ENCODE peak calls at places on chromosomes 11 and 22, in eight cellular contexts. One of them, this sample, is unnamed.

GRCh38 chr11:67290801-67291200 is 1.7 kb downstream of the ANKRD13D start:
- DNase-seq in PC-3: no peak
- DNase-seq in IMR-90: no peak
- DNase-seq in GM12878: no peak
- DNase-seq in A549: no peak
- DNase-seq in breast epithelium: no peak
- DNase-seq in cardiac muscle cell: peak; percentile 79
- DNase-seq in prostate gland: no peak
- DNase-seq in this sample: no peak

GRCh38 chr22:38398609-38399401 is 56.2 kb downstream of the KCNJ4 start:
- DNase-seq in PC-3: peak; percentile 65
- DNase-seq in IMR-90: peak; percentile 63
- DNase-seq in GM12878: no peak
- DNase-seq in A549: peak; percentile 78
- DNase-seq in breast epithelium: peak; percentile 86
- DNase-seq in cardiac muscle cell: peak; percentile 85
- DNase-seq in prostate gland: peak; percentile 81
- DNase-seq in this sample: peak; percentile 32

GRCh38 chr11:58927393-58928081 is 11.8 kb upstream of the GLYATL1 start:
- DNase-seq in PC-3: peak; percentile 26
- DNase-seq in IMR-90: peak; percentile 29
- DNase-seq in GM12878: no peak
- DNase-seq in A549: no peak
- DNase-seq in breast epithelium: no peak
- DNase-seq in cardiac muscle cell: peak; percentile 43
- DNase-seq in prostate gland: peak; percentile 37
- DNase-seq in this sample: no peak

GRCh38 chr22:32364210-32364609 is 6.5 kb downstream of the RFPL3 start:
- DNase-seq in PC-3: no peak
- DNase-seq in IMR-90: no peak
- DNase-seq in GM12878: no peak
- DNase-seq in A549: no peak
- DNase-seq in breast epithelium: no peak
- DNase-seq in cardiac muscle cell: no peak
- DNase-seq in prostate gland: no peak
- DNase-seq in this sample: no peak

GRCh38 chr11:125128450-125128849 is 17.0 kb upstream of the TMEM218 start:
- DNase-seq in PC-3: peak; percentile 37
- DNase-seq in IMR-90: peak; percentile 93
- DNase-seq in GM12878: no peak
- DNase-seq in A549: no peak
- DNase-seq in breast epithelium: no peak
- DNase-seq in cardiac muscle cell: peak; percentile 53
- DNase-seq in prostate gland: no peak
- DNase-seq in this sample: no peak

GRCh38 chr11:130315354-130315970 is 745 bp upstream of the ZBTB44 start:
- DNase-seq in PC-3: no peak
- DNase-seq in IMR-90: no peak
- DNase-seq in GM12878: no peak
- DNase-seq in A549: no peak
- DNase-seq in breast epithelium: peak; percentile 57
- DNase-seq in cardiac muscle cell: peak; percentile 10
- DNase-seq in prostate gland: peak; percentile 14
- DNase-seq in this sample: no peak

GRCh38 chr11:69002101-69002742 is 10.8 kb downstream of the MRGPRF start:
- DNase-seq in PC-3: no peak
- DNase-seq in IMR-90: no peak
- DNase-seq in GM12878: no peak
- DNase-seq in A549: no peak
- DNase-seq in breast epithelium: peak; percentile 30
- DNase-seq in cardiac muscle cell: no peak
- DNase-seq in prostate gland: no peak
- DNase-seq in this sample: no peak

GRCh38 chr11:105861225-105861624 is 160.8 kb downstream of the MSANTD4 start:
- DNase-seq in PC-3: peak; percentile 48
- DNase-seq in IMR-90: peak; percentile 6
- DNase-seq in GM12878: no peak
- DNase-seq in A549: no peak
- DNase-seq in breast epithelium: no peak
- DNase-seq in cardiac muscle cell: peak; percentile 7
- DNase-seq in prostate gland: no peak
- DNase-seq in this sample: no peak

GRCh38 chr22:35739642-35740041 is 22.0 kb downstream of the APOL5 start:
- DNase-seq in PC-3: peak; percentile 15
- DNase-seq in IMR-90: no peak
- DNase-seq in GM12878: no peak
- DNase-seq in A549: peak; percentile 44
- DNase-seq in breast epithelium: no peak
- DNase-seq in cardiac muscle cell: no peak
- DNase-seq in prostate gland: no peak
- DNase-seq in this sample: no peak

GRCh38 chr11:69094111-69094914 is 45.6 kb downstream of the TPCN2 start:
- DNase-seq in PC-3: no peak
- DNase-seq in IMR-90: no peak
- DNase-seq in GM12878: no peak
- DNase-seq in A549: no peak
- DNase-seq in breast epithelium: no peak
- DNase-seq in cardiac muscle cell: no peak
- DNase-seq in prostate gland: no peak
- DNase-seq in this sample: no peak

GRCh38 chr11:20310137-20310536 is 53.4 kb upstream of the HTATIP2 start:
- DNase-seq in PC-3: no peak
- DNase-seq in IMR-90: no peak
- DNase-seq in GM12878: no peak
- DNase-seq in A549: no peak
- DNase-seq in breast epithelium: no peak
- DNase-seq in cardiac muscle cell: no peak
- DNase-seq in prostate gland: no peak
- DNase-seq in this sample: no peak

GRCh38 chr22:50737728-50738648 is at the start of gene ACR:
- DNase-seq in PC-3: no peak
- DNase-seq in IMR-90: no peak
- DNase-seq in GM12878: no peak
- DNase-seq in A549: no peak
- DNase-seq in breast epithelium: no peak
- DNase-seq in cardiac muscle cell: no peak
- DNase-seq in prostate gland: peak; percentile 3
- DNase-seq in this sample: no peak

GRCh38 chr11:62556102-62556871 is 9.7 kb upstream of the AHNAK start:
- DNase-seq in PC-3: peak; percentile 98
- DNase-seq in IMR-90: peak; percentile 95
- DNase-seq in GM12878: peak; percentile 88
- DNase-seq in A549: peak; percentile 95
- DNase-seq in breast epithelium: peak; percentile 91
- DNase-seq in cardiac muscle cell: peak; percentile 94
- DNase-seq in prostate gland: peak; percentile 87
- DNase-seq in this sample: peak; percentile 88

GRCh38 chr22:43446881-43447280 is 35.1 kb downstream of the MPPED1 start:
- DNase-seq in PC-3: peak; percentile 26
- DNase-seq in IMR-90: no peak
- DNase-seq in GM12878: no peak
- DNase-seq in A549: peak; percentile 9
- DNase-seq in breast epithelium: peak; percentile 47
- DNase-seq in cardiac muscle cell: no peak
- DNase-seq in prostate gland: peak; percentile 44
- DNase-seq in this sample: no peak

GRCh38 chr11:118789501-118790356 is 1.2 kb downstream of the DDX6 start:
- DNase-seq in PC-3: peak; percentile 36
- DNase-seq in IMR-90: no peak
- DNase-seq in GM12878: peak; percentile 19
- DNase-seq in A549: peak; percentile 12
- DNase-seq in breast epithelium: no peak
- DNase-seq in cardiac muscle cell: peak; percentile 33
- DNase-seq in prostate gland: peak; percentile 20
- DNase-seq in this sample: no peak

GRCh38 chr22:43000441-43001175 is 14.3 kb downstream of the PACSIN2 start:
- DNase-seq in PC-3: peak; percentile 17
- DNase-seq in IMR-90: peak; percentile 74
- DNase-seq in GM12878: no peak
- DNase-seq in A549: no peak
- DNase-seq in breast epithelium: no peak
- DNase-seq in cardiac muscle cell: peak; percentile 40
- DNase-seq in prostate gland: no peak
- DNase-seq in this sample: no peak

GRCh38 chr11:107928767-107929507 is 689 bp downstream of the RAB39A start:
- DNase-seq in PC-3: no peak
- DNase-seq in IMR-90: no peak
- DNase-seq in GM12878: no peak
- DNase-seq in A549: peak; percentile 4
- DNase-seq in breast epithelium: no peak
- DNase-seq in cardiac muscle cell: no peak
- DNase-seq in prostate gland: no peak
- DNase-seq in this sample: no peak

GRCh38 chr11:78540276-78540675 is 34.4 kb downstream of the NARS2 start:
- DNase-seq in PC-3: no peak
- DNase-seq in IMR-90: no peak
- DNase-seq in GM12878: no peak
- DNase-seq in A549: no peak
- DNase-seq in breast epithelium: no peak
- DNase-seq in cardiac muscle cell: no peak
- DNase-seq in prostate gland: no peak
- DNase-seq in this sample: no peak

GRCh38 chr22:47161631-47162030 is 399.2 kb downstream of the TBC1D22A start:
- DNase-seq in PC-3: no peak
- DNase-seq in IMR-90: no peak
- DNase-seq in GM12878: no peak
- DNase-seq in A549: no peak
- DNase-seq in breast epithelium: peak; percentile 36
- DNase-seq in cardiac muscle cell: no peak
- DNase-seq in prostate gland: no peak
- DNase-seq in this sample: no peak

GRCh38 chr22:49608660-49609059 is 219.0 kb downstream of the BRD1 start:
- DNase-seq in PC-3: no peak
- DNase-seq in IMR-90: no peak
- DNase-seq in GM12878: no peak
- DNase-seq in A549: no peak
- DNase-seq in breast epithelium: no peak
- DNase-seq in cardiac muscle cell: no peak
- DNase-seq in prostate gland: no peak
- DNase-seq in this sample: no peak

DNA sequence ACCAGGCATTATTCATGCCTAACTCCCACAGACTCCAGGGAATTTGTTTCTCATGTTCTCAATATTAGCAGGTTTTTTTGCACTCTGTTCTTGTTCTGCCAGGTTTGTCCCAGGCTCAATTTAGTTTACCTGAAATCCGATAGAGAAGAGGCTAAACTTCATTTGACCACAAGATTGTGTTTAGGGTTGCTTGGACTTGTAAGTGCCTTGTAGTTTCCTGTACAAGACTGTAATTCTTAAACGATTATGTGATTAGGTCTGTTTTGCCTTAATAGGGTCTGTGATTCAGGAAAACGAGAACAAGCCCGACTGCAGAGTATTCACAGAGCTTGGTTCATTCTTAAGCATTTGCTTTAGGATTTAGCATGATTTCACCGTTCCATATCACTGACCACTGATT is 1.8 kb downstream of the PRSS23 start:
- DNase-seq in PC-3: no peak
- DNase-seq in IMR-90: no peak
- DNase-seq in GM12878: no peak
- DNase-seq in A549: no peak
- DNase-seq in breast epithelium: no peak
- DNase-seq in cardiac muscle cell: no peak
- DNase-seq in prostate gland: no peak
- DNase-seq in this sample: no peak
- H3K4me3 ChIP-seq in PC-3: peak overlapping the region; percentile 97
- H3K4me3 ChIP-seq in IMR-90: peak overlapping the region; percentile 82
- H3K4me3 ChIP-seq in GM12878: no peak overlapping the region
- H3K4me3 ChIP-seq in A549: peak overlapping the region; percentile 85
- H3K4me3 ChIP-seq in breast epithelium: peak overlapping the region; percentile 98
- H3K4me3 ChIP-seq in cardiac muscle cell: peak overlapping the region; percentile 79
- H3K4me3 ChIP-seq in prostate gland: peak overlapping the region; percentile 78
- H3K4me3 ChIP-seq in this sample: peak overlapping the region; percentile 86

DNA sequence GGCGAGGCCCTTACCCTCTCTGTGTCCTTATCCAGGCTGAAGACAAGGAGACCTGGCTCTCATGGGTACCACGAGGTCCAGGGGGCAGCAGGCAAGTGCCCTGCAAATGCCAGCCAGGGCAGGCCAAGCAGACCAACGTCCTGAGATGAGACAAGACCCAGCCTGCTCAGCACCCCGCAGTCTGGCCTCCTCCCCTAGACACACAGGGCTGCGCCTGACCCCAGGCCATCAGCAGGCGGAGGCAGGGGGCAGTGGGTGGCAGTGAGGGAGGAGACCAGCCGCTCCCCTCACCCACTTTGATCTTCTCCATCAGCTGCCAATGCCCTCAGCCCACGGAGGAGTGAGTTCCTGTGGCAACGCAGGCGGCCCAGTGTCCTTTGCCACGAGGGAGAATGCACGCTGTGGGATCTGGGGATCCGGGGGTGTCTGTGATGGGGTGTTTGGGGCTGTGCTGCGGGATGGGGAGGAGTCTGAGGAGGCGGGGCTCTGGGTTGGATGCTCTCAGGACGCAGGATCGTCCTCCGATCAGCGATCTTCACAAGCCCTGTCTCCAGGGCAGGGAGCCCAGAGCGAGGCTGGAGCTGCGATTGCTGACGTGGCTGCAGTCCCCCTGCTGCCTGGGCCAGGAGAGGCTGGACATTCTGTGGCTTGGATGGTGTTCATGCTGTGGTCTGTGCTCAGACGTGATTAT is 30.5 kb upstream of the PPARA start:
- DNase-seq in PC-3: no peak
- DNase-seq in IMR-90: peak; percentile 74
- DNase-seq in GM12878: no peak
- DNase-seq in A549: peak; percentile 12
- DNase-seq in breast epithelium: no peak
- DNase-seq in cardiac muscle cell: peak; percentile 91
- DNase-seq in prostate gland: no peak
- DNase-seq in this sample: no peak
- TF ChIP-seq CTCF in PC-3: no peak
- TF ChIP-seq CTCF in IMR-90: no peak
- TF ChIP-seq CTCF in GM12878: no peak
- TF ChIP-seq CTCF in A549: no peak
- TF ChIP-seq CTCF in breast epithelium: no peak
- TF ChIP-seq CTCF in cardiac muscle cell: peak; percentile 26
- TF ChIP-seq CTCF in prostate gland: no peak
- TF ChIP-seq CTCF in this sample: no peak

GRCh38 chr22:41359376-41359775 is 22.4 kb upstream of the TEF start:
- DNase-seq in PC-3: no peak
- DNase-seq in IMR-90: no peak
- DNase-seq in GM12878: no peak
- DNase-seq in A549: no peak
- DNase-seq in breast epithelium: no peak
- DNase-seq in cardiac muscle cell: no peak
- DNase-seq in prostate gland: no peak
- DNase-seq in this sample: no peak
- H3K27ac ChIP-seq in PC-3: no peak overlapping the region
- H3K27ac ChIP-seq in IMR-90: no peak overlapping the region
- H3K27ac ChIP-seq in GM12878: no peak overlapping the region
- H3K27ac ChIP-seq in A549: no peak overlapping the region
- H3K27ac ChIP-seq in breast epithelium: peak overlapping the region; percentile 27
- H3K27ac ChIP-seq in cardiac muscle cell: peak overlapping the region; percentile 85
- H3K27ac ChIP-seq in prostate gland: no peak overlapping the region
- H3K27ac ChIP-seq in this sample: no peak overlapping the region

DNA sequence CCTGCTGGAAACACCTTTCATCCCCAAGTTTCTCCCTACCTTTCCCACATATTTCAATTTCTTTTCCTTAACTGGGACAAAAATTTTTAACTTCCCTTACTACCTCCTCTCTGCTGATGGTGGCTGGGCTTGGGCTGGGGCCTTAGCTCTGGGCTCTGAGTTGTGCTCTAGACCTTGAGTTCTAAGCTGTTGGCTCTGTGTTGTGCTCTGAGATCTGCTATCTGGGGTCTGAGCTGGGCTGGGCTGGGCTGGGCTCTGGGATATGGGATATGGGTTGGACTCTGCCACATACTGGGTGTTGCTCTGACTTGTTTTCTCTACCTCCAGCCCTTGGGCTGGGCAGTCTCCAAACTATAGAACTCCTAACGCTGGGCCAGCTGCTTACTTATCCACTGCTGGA is 41.8 kb downstream of the DNHD1 start:
- DNase-seq in PC-3: no peak
- DNase-seq in IMR-90: no peak
- DNase-seq in GM12878: no peak
- DNase-seq in A549: no peak
- DNase-seq in breast epithelium: no peak
- DNase-seq in cardiac muscle cell: no peak
- DNase-seq in prostate gland: no peak
- DNase-seq in this sample: no peak
- H3K4me3 ChIP-seq in PC-3: no peak overlapping the region
- H3K4me3 ChIP-seq in IMR-90: no peak overlapping the region
- H3K4me3 ChIP-seq in GM12878: no peak overlapping the region
- H3K4me3 ChIP-seq in A549: no peak overlapping the region
- H3K4me3 ChIP-seq in breast epithelium: no peak overlapping the region
- H3K4me3 ChIP-seq in cardiac muscle cell: no peak overlapping the region
- H3K4me3 ChIP-seq in prostate gland: no peak overlapping the region
- H3K4me3 ChIP-seq in this sample: no peak overlapping the region